ENCODE peak calls at places on chromosome 11, in four cellular contexts. V is left ventricle myocardium inferior, P is AG04450, M is uterus. Y is an unnamed sample.
A peak's percentile ranks its signal among the peaks of the same experiment; 100 is the strongest.

GRCh38 chr11:72918825-72919224 is 104.6 kb downstream of the ATG16L2 start:
- DNase-seq in V (no peak), P (no peak), M (no peak), Y (no peak)

GRCh38 chr11:111765320-111765983 is 737 bp downstream of the PPP2R1B start:
- DNase-seq in P (no peak), V (no peak), M (no peak), Y (no peak)

GRCh38 chr11:129260750-129261149 is 68.6 kb upstream of the ARHGAP32 start:
- DNase-seq in V (no peak), P (no peak), M (no peak), Y (no peak)

GRCh38 chr11:102343789-102344188 is 3.2 kb upstream of the BIRC2 start:
- DNase-seq in M (no peak), P (no peak), V (no peak), Y (no peak)

GRCh38 chr11:73143126-73143838 is 1.2 kb upstream of the FCHSD2 start:
- DNase-seq in M (no peak), V (no peak), P (peak; percentile 38), Y (no peak)

GRCh38 chr11:100578966-100579365 is 108.1 kb upstream of the ARHGAP42 start:
- DNase-seq in P (no peak), M (no peak), V (no peak), Y (no peak)

GRCh38 chr11:66956689-66957290 is 1.4 kb downstream of the PC start:
- DNase-seq in M (no peak), P (no peak), V (no peak), Y (no peak)

GRCh38 chr11:93500759-93501158 is 42.4 kb downstream of the SMCO4 start:
- DNase-seq in M (no peak), V (no peak), P (no peak), Y (no peak)

GRCh38 chr11:84056696-84057095 is 770.5 kb upstream of the CCDC90B start:
- DNase-seq in V (no peak), P (no peak), M (no peak), Y (no peak)

GRCh38 chr11:76208829-76209670 is 2.7 kb upstream of the WNT11 start:
- DNase-seq in V (peak; percentile 82), M (peak; percentile 65), P (no peak), Y (peak; percentile 72)

GRCh38 chr11:45336136-45336535 is 50.0 kb upstream of the SYT13 start:
- DNase-seq in M (no peak), V (no peak), P (no peak), Y (no peak)

GRCh38 chr11:14454861-14455632 is 44.6 kb downstream of the COPB1 start:
- DNase-seq in V (no peak), M (no peak), P (no peak), Y (no peak)

GRCh38 chr11:122186439-122187080 is 70.5 kb upstream of the BLID start:
- DNase-seq in P (peak; percentile 86), M (peak; percentile 43), V (no peak), Y (peak; percentile 24)

GRCh38 chr11:77213029-77213579 is 85.1 kb downstream of the MYO7A start:
- DNase-seq in V (no peak), P (no peak), M (no peak), Y (no peak)

GRCh38 chr11:93213622-93214021 is 15.8 kb upstream of the SLC36A4 start:
- DNase-seq in M (no peak), P (no peak), V (no peak), Y (no peak)

GRCh38 chr11:67381244-67381972 is 8.0 kb upstream of the CLCF1 start:
- DNase-seq in P (no peak), V (no peak), M (no peak), Y (no peak)

GRCh38 chr11:128463386-128463829 is 124.0 kb downstream of the ETS1 start:
- DNase-seq in M (peak; percentile 57), P (no peak), V (no peak), Y (no peak)

GRCh38 chr11:72975778-72976520 is 161.7 kb downstream of the ATG16L2 start:
- DNase-seq in V (no peak), M (no peak), P (peak; percentile 59), Y (no peak)

GRCh38 chr11:107221743-107222142 is 203.5 kb upstream of the GUCY1A2 start:
- DNase-seq in P (no peak), V (no peak), M (no peak), Y (no peak)

GRCh38 chr11:15157738-15158137 is 43.0 kb downstream of the INSC start:
- DNase-seq in V (no peak), P (no peak), M (no peak), Y (no peak)

GRCh38 chr11:74008373-74009229 is at the start of gene UCP3:
- DNase-seq in V (no peak), P (no peak), M (no peak), Y (no peak)

GRCh38 chr11:105799728-105800462 is 190.0 kb downstream of the GRIA4 start:
- DNase-seq in P (no peak), V (no peak), M (no peak), Y (no peak)

GRCh38 chr11:107018902-107019493 is 722 bp upstream of the GUCY1A2 start:
- DNase-seq in V (peak; percentile 50), P (peak; percentile 16), M (peak; percentile 76), Y (peak; percentile 66)

GRCh38 chr11:120956710-120957500 is 67.0 kb upstream of the TBCEL start:
- DNase-seq in P (no peak), M (no peak), V (no peak), Y (no peak)

GRCh38 chr11:8784936-8785335 is 102.3 kb downstream of the RPL27A start:
- DNase-seq in M (no peak), P (no peak), V (no peak), Y (no peak)

GRCh38 chr11:68043029-68043348 is 4.2 kb downstream of the TCIRG1 start:
- DNase-seq in P (no peak), M (no peak), V (no peak), Y (no peak)

GRCh38 chr11:120511804-120512726 is 517 bp downstream of the GRIK4 start:
- DNase-seq in P (no peak), V (no peak), M (no peak), Y (peak; percentile 65)

GRCh38 chr11:95074806-95075563 is 8.3 kb downstream of the SRSF8 start:
- DNase-seq in M (peak; percentile 55), P (no peak), V (peak; percentile 78), Y (peak; percentile 78)

GRCh38 chr11:65305501-65306268 is 9.0 kb upstream of the CDC42EP2 start:
- DNase-seq in P (no peak), M (no peak), V (no peak), Y (no peak)

GRCh38 chr11:36308577-36308976 is 12.5 kb downstream of the PRR5L start:
- DNase-seq in V (no peak), M (no peak), P (no peak), Y (no peak)

GRCh38 chr11:76075699-76076098 is 130.6 kb downstream of the WNT11 start:
- DNase-seq in M (no peak), P (no peak), V (no peak), Y (no peak)

GRCh38 chr11:125451400-125452124 is 44.5 kb downstream of the FEZ1 start:
- DNase-seq in P (no peak), V (peak; percentile 72), M (peak; percentile 28), Y (peak; percentile 57)

GRCh38 chr11:62895501-62895900 is 14.8 kb downstream of the SLC3A2 start:
- DNase-seq in M (no peak), V (no peak), P (no peak), Y (no peak)

GRCh38 chr11:131658952-131659351 is 288.5 kb downstream of the NTM start:
- DNase-seq in P (no peak), M (no peak), V (no peak), Y (no peak)

GRCh38 chr11:69353696-69354544 is 60.0 kb downstream of the MYEOV start:
- DNase-seq in M (no peak), P (no peak), V (no peak), Y (no peak)

DNA sequence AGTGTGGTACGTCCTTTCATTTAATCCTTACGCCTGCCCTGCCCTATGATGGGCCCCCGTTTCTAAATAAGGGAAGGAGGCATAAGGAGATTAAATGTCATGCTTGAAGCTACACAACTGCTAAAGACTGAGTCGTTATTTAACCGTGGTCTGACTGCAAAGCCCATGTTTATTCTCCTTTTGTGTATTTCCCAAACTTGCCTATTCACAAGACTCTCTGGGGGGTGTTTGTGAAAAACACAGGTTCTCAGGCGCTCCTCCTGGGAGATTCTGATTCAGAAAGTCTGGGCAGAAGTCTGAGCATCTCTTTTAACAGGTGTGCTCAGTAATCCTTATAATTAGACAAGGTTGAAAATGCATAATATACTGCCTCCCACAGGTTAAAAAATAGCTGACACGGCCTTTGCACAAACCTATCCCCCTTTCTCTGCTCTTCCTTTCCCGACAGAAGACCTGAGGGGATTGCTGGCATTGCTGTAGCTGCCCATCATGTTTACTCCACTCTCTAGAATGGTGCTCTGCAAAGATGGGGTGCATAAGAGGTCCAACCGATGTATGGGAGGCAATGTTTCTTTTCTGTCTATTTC is 56.4 kb upstream of the ZBTB44 start:
- DNase-seq in M (no peak), P (no peak), V (no peak), Y (no peak)
- TF ChIP-seq CTCF in M (no peak), P (no peak), V (no peak), Y (no peak)

DNA sequence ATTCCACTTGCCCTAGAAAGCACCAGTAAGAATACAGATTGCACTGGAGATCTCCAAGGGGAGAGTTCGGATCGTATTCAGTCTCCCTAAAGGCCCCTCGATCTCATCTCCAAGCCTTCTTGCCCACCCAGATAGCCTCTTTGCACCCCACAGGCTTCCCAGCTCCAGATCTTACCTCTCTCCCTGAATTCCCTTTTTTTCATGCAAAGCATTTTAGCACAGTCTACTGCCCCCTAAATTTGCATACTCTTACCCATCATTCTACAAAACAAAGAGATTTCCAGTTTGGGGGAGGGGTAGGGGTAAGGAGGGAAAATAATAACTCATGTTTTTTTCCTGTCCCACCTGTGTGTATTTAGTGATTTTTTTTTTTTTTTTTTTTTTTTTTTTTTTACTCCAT is 105.2 kb downstream of the NAV2 start:
- DNase-seq in P (no peak), V (no peak), M (no peak), Y (no peak)
- TF ChIP-seq CTCF in P (no peak), V (no peak), M (no peak), Y (no peak)

GRCh38 chr11:1953489-1954284 is 6.6 kb downstream of the MRPL23 start:
- DNase-seq in M (peak; percentile 16), V (peak; percentile 54), P (no peak), Y (no peak)
- TF ChIP-seq CTCF in M (no peak), V (peak; percentile 56), P (peak; percentile 8), Y (peak; percentile 23)

DNA sequence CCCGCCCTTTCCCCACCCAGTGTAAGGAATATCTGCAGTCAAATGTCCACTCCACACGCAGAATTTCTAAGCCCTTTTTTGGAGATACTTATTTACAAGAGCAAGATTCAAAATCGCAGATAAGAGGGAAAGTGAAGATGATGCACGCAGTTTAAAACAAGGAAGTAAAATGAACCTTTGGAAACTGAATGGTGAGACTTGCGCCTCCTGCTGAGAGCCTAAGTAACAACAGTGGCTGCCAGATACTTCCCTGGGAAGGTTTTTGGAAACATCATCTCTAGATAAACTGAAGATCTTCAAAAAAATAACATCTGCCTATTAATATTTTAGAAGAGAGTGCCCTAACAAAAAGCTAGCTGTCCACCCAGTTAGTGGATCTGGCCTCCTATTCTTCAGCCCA is 963.1 kb upstream of the FAT3 start:
- DNase-seq in P (no peak), M (no peak), V (no peak), Y (no peak)
- TF ChIP-seq CTCF in P (no peak), M (no peak), V (no peak), Y (no peak)